ENCODE peak calls at places on chromosomes 2 and 18, in ten cellular contexts. D, U, V, R, P, Y, I, Q, G and S are unnamed samples.

GRCh38 chr2:147715807-147716206 is 129.0 kb upstream of the ACVR2A start:
- DNase-seq in P (no peak), V (no peak), I (no peak), Y (no peak), D (no peak), Q (no peak), R (peak; percentile 38), U (no peak), G (no peak), S (no peak)

GRCh38 chr2:7022486-7022885 is 105.3 kb downstream of the RNF144A start:
- DNase-seq in U (no peak), R (no peak), G (no peak), D (no peak), Q (no peak), V (no peak), P (peak; percentile 76), I (no peak), Y (no peak), S (no peak)

GRCh38 chr2:36770542-36771287 is 74.2 kb downstream of the VIT start:
- DNase-seq in P (peak; percentile 19), I (peak; percentile 7), Y (no peak), D (peak; percentile 11), V (peak; percentile 25), R (peak; percentile 69), U (peak; percentile 87), Q (peak; percentile 18), G (peak; percentile 64), S (peak; percentile 74)

GRCh38 chr2:84927275-84927627 is 21.8 kb downstream of the TMSB10 start:
- DNase-seq in I (no peak), Y (no peak), V (no peak), D (no peak), R (no peak), P (no peak), G (no peak), U (no peak), Q (no peak), S (no peak)

GRCh38 chr2:191171708-191172355 is 21.0 kb upstream of the STAT4 start:
- DNase-seq in R (peak; percentile 97), V (no peak), Q (peak; percentile 97), D (no peak), Y (no peak), I (no peak), G (no peak), P (no peak), U (no peak), S (no peak)

GRCh38 chr2:102061962-102062795 is 70.4 kb downstream of the IL1R2 start:
- DNase-seq in R (peak; percentile 54), Y (no peak), I (no peak), Q (peak; percentile 78), G (peak; percentile 50), V (peak; percentile 20), P (peak; percentile 17), D (no peak), U (no peak), S (no peak)

GRCh38 chr2:85763831-85764230 is 10.0 kb downstream of the ATOH8 start:
- DNase-seq in I (no peak), D (no peak), P (no peak), Y (no peak), Q (no peak), G (no peak), R (no peak), U (no peak), V (no peak), S (peak; percentile 57)

GRCh38 chr2:146879882-146880281 is 964.9 kb upstream of the ACVR2A start:
- DNase-seq in P (no peak), Y (no peak), R (peak; percentile 27), D (no peak), U (no peak), I (no peak), G (no peak), V (no peak), Q (no peak), S (no peak)

GRCh38 chr18:55586841-55587240 is 1.2 kb downstream of the TCF4 start:
- DNase-seq in G (no peak), Y (no peak), R (peak; percentile 45), Q (peak; percentile 53), I (peak; percentile 28), U (no peak), V (no peak), P (peak; percentile 54), D (no peak), S (no peak)

GRCh38 chr2:37797081-37797480 is 125.6 kb upstream of the CDC42EP3 start:
- DNase-seq in G (no peak), Y (no peak), R (peak; percentile 93), D (no peak), U (no peak), I (no peak), V (no peak), Q (peak; percentile 51), P (no peak), S (no peak)

GRCh38 chr2:157364257-157364974 is 38.8 kb upstream of the ERMN start:
- DNase-seq in R (no peak), Q (no peak), D (no peak), U (peak; percentile 74), Y (no peak), I (no peak), P (no peak), G (peak; percentile 51), V (no peak), S (no peak)

GRCh38 chr2:38690499-38691420 is 24.8 kb downstream of the GALM start:
- DNase-seq in R (peak; percentile 95), D (no peak), G (no peak), I (no peak), Q (peak; percentile 97), Y (no peak), P (no peak), V (no peak), U (no peak), S (no peak)

GRCh38 chr2:179302764-179303561 is 38.3 kb upstream of the SESTD1 start:
- DNase-seq in Q (peak; percentile 4), Y (no peak), D (no peak), R (no peak), I (no peak), P (no peak), G (no peak), V (no peak), U (no peak), S (no peak)

GRCh38 chr18:70907673-70908072 is 618.8 kb downstream of the SOCS6 start:
- DNase-seq in Y (no peak), U (no peak), P (peak; percentile 85), D (no peak), G (no peak), R (no peak), V (no peak), Q (no peak), I (peak; percentile 66), S (no peak)

GRCh38 chr2:118224144-118224887 is 136.0 kb downstream of the INSIG2 start:
- DNase-seq in I (no peak), R (no peak), Y (no peak), U (peak; percentile 38), V (peak; percentile 40), Q (no peak), P (no peak), D (no peak), G (peak; percentile 58), S (peak; percentile 30)

GRCh38 chr2:121075006-121075545 is 209.9 kb downstream of the TFCP2L1 start:
- DNase-seq in P (peak; percentile 68), Q (peak; percentile 93), V (peak; percentile 49), G (peak; percentile 79), R (peak; percentile 99), I (peak; percentile 24), Y (no peak), U (peak; percentile 24), D (no peak), S (peak; percentile 55)